ENCODE peak calls at places on chromosomes 13 and 19, in six cellular contexts. One of them, this sample, is unnamed.
A peak's percentile ranks its signal among the peaks of the same experiment; 100 is the strongest.

GRCh38 chr19:10110076-10110971 is 1.2 kb upstream of the P2RY11 start:
- DNase-seq in cardiac fibroblast: no peak
- DNase-seq in HS-5: no peak
- DNase-seq in activated naive CD4-positive, alpha-beta T cell treated with anti-CD3 and anti-CD28 coated beads, Interleukin-2, amount 50 U/mL, for 16 hours: no peak
- DNase-seq in stimulated activated CD4-positive, alpha-beta T cell treated with anti-CD3 and anti-CD28 coated beads, Interleukin-4, amount 100 ng/mL, for 4 hours: no peak
- DNase-seq in mammary epithelial cell: no peak
- DNase-seq in this sample: no peak

GRCh38 chr13:65977525-65977924 is 1252.6 kb downstream of the PCDH9 start:
- DNase-seq in HS-5: no peak
- DNase-seq in stimulated activated CD4-positive, alpha-beta T cell treated with anti-CD3 and anti-CD28 coated beads, Interleukin-4, amount 100 ng/mL, for 4 hours: no peak
- DNase-seq in cardiac fibroblast: no peak
- DNase-seq in mammary epithelial cell: no peak
- DNase-seq in activated naive CD4-positive, alpha-beta T cell treated with anti-CD3 and anti-CD28 coated beads, Interleukin-2, amount 50 U/mL, for 16 hours: no peak
- DNase-seq in this sample: no peak

GRCh38 chr13:70755411-70755810 is 647.2 kb upstream of the KLHL1 start:
- DNase-seq in stimulated activated CD4-positive, alpha-beta T cell treated with anti-CD3 and anti-CD28 coated beads, Interleukin-4, amount 100 ng/mL, for 4 hours: no peak
- DNase-seq in HS-5: no peak
- DNase-seq in mammary epithelial cell: no peak
- DNase-seq in activated naive CD4-positive, alpha-beta T cell treated with anti-CD3 and anti-CD28 coated beads, Interleukin-2, amount 50 U/mL, for 16 hours: no peak
- DNase-seq in cardiac fibroblast: no peak
- DNase-seq in this sample: no peak

GRCh38 chr19:47447470-47448359 is 24.0 kb downstream of the SLC8A2 start:
- DNase-seq in HS-5: no peak
- DNase-seq in mammary epithelial cell: peak; percentile 49
- DNase-seq in stimulated activated CD4-positive, alpha-beta T cell treated with anti-CD3 and anti-CD28 coated beads, Interleukin-4, amount 100 ng/mL, for 4 hours: peak; percentile 42
- DNase-seq in cardiac fibroblast: peak; percentile 43
- DNase-seq in activated naive CD4-positive, alpha-beta T cell treated with anti-CD3 and anti-CD28 coated beads, Interleukin-2, amount 50 U/mL, for 16 hours: peak; percentile 66
- DNase-seq in this sample: no peak

GRCh38 chr13:51800456-51800855 is 3.5 kb downstream of the DHRS12 start:
- DNase-seq in stimulated activated CD4-positive, alpha-beta T cell treated with anti-CD3 and anti-CD28 coated beads, Interleukin-4, amount 100 ng/mL, for 4 hours: no peak
- DNase-seq in HS-5: no peak
- DNase-seq in cardiac fibroblast: no peak
- DNase-seq in mammary epithelial cell: no peak
- DNase-seq in activated naive CD4-positive, alpha-beta T cell treated with anti-CD3 and anti-CD28 coated beads, Interleukin-2, amount 50 U/mL, for 16 hours: no peak
- DNase-seq in this sample: no peak

GRCh38 chr19:4067396-4068057 is 828 bp upstream of the ZBTB7A start:
- DNase-seq in stimulated activated CD4-positive, alpha-beta T cell treated with anti-CD3 and anti-CD28 coated beads, Interleukin-4, amount 100 ng/mL, for 4 hours: no peak
- DNase-seq in HS-5: no peak
- DNase-seq in cardiac fibroblast: no peak
- DNase-seq in mammary epithelial cell: no peak
- DNase-seq in activated naive CD4-positive, alpha-beta T cell treated with anti-CD3 and anti-CD28 coated beads, Interleukin-2, amount 50 U/mL, for 16 hours: no peak
- DNase-seq in this sample: no peak

GRCh38 chr13:107882708-107883560 is 332.4 kb downstream of the LIG4 start:
- DNase-seq in stimulated activated CD4-positive, alpha-beta T cell treated with anti-CD3 and anti-CD28 coated beads, Interleukin-4, amount 100 ng/mL, for 4 hours: no peak
- DNase-seq in mammary epithelial cell: no peak
- DNase-seq in HS-5: no peak
- DNase-seq in cardiac fibroblast: no peak
- DNase-seq in activated naive CD4-positive, alpha-beta T cell treated with anti-CD3 and anti-CD28 coated beads, Interleukin-2, amount 50 U/mL, for 16 hours: no peak
- DNase-seq in this sample: no peak

GRCh38 chr13:41107104-41107571 is 25.5 kb downstream of the KBTBD6 start:
- DNase-seq in stimulated activated CD4-positive, alpha-beta T cell treated with anti-CD3 and anti-CD28 coated beads, Interleukin-4, amount 100 ng/mL, for 4 hours: no peak
- DNase-seq in cardiac fibroblast: no peak
- DNase-seq in HS-5: no peak
- DNase-seq in mammary epithelial cell: no peak
- DNase-seq in activated naive CD4-positive, alpha-beta T cell treated with anti-CD3 and anti-CD28 coated beads, Interleukin-2, amount 50 U/mL, for 16 hours: no peak
- DNase-seq in this sample: no peak

GRCh38 chr13:111460548-111461444 is 140.4 kb downstream of the TEX29 start:
- DNase-seq in mammary epithelial cell: peak; percentile 19
- DNase-seq in cardiac fibroblast: peak; percentile 43
- DNase-seq in stimulated activated CD4-positive, alpha-beta T cell treated with anti-CD3 and anti-CD28 coated beads, Interleukin-4, amount 100 ng/mL, for 4 hours: no peak
- DNase-seq in activated naive CD4-positive, alpha-beta T cell treated with anti-CD3 and anti-CD28 coated beads, Interleukin-2, amount 50 U/mL, for 16 hours: no peak
- DNase-seq in HS-5: no peak
- DNase-seq in this sample: no peak

GRCh38 chr13:30968734-30969335 is 36.4 kb downstream of the TEX26 start:
- DNase-seq in HS-5: no peak
- DNase-seq in mammary epithelial cell: peak; percentile 15
- DNase-seq in cardiac fibroblast: peak; percentile 69
- DNase-seq in stimulated activated CD4-positive, alpha-beta T cell treated with anti-CD3 and anti-CD28 coated beads, Interleukin-4, amount 100 ng/mL, for 4 hours: no peak
- DNase-seq in activated naive CD4-positive, alpha-beta T cell treated with anti-CD3 and anti-CD28 coated beads, Interleukin-2, amount 50 U/mL, for 16 hours: no peak
- DNase-seq in this sample: peak; percentile 15

GRCh38 chr13:44420376-44421220 is 47.0 kb downstream of the SERP2 start:
- DNase-seq in activated naive CD4-positive, alpha-beta T cell treated with anti-CD3 and anti-CD28 coated beads, Interleukin-2, amount 50 U/mL, for 16 hours: no peak
- DNase-seq in stimulated activated CD4-positive, alpha-beta T cell treated with anti-CD3 and anti-CD28 coated beads, Interleukin-4, amount 100 ng/mL, for 4 hours: no peak
- DNase-seq in HS-5: no peak
- DNase-seq in cardiac fibroblast: no peak
- DNase-seq in mammary epithelial cell: no peak
- DNase-seq in this sample: no peak

GRCh38 chr13:75789451-75790197 is 153.5 kb downstream of the LMO7 start:
- DNase-seq in mammary epithelial cell: no peak
- DNase-seq in cardiac fibroblast: peak; percentile 21
- DNase-seq in activated naive CD4-positive, alpha-beta T cell treated with anti-CD3 and anti-CD28 coated beads, Interleukin-2, amount 50 U/mL, for 16 hours: no peak
- DNase-seq in HS-5: no peak
- DNase-seq in stimulated activated CD4-positive, alpha-beta T cell treated with anti-CD3 and anti-CD28 coated beads, Interleukin-4, amount 100 ng/mL, for 4 hours: no peak
- DNase-seq in this sample: no peak

GRCh38 chr19:371501-372160 is 27.0 kb upstream of the MIER2 start:
- DNase-seq in cardiac fibroblast: no peak
- DNase-seq in activated naive CD4-positive, alpha-beta T cell treated with anti-CD3 and anti-CD28 coated beads, Interleukin-2, amount 50 U/mL, for 16 hours: no peak
- DNase-seq in HS-5: no peak
- DNase-seq in stimulated activated CD4-positive, alpha-beta T cell treated with anti-CD3 and anti-CD28 coated beads, Interleukin-4, amount 100 ng/mL, for 4 hours: no peak
- DNase-seq in mammary epithelial cell: no peak
- DNase-seq in this sample: no peak

GRCh38 chr13:104984296-104984818 is 1551.1 kb downstream of the EFNB2 start:
- DNase-seq in HS-5: no peak
- DNase-seq in activated naive CD4-positive, alpha-beta T cell treated with anti-CD3 and anti-CD28 coated beads, Interleukin-2, amount 50 U/mL, for 16 hours: peak; percentile 15
- DNase-seq in mammary epithelial cell: peak; percentile 4
- DNase-seq in cardiac fibroblast: peak; percentile 57
- DNase-seq in stimulated activated CD4-positive, alpha-beta T cell treated with anti-CD3 and anti-CD28 coated beads, Interleukin-4, amount 100 ng/mL, for 4 hours: no peak
- DNase-seq in this sample: peak; percentile 38

GRCh38 chr13:51807041-51807440 is 3.1 kb upstream of the DHRS12 start:
- DNase-seq in HS-5: no peak
- DNase-seq in mammary epithelial cell: no peak
- DNase-seq in stimulated activated CD4-positive, alpha-beta T cell treated with anti-CD3 and anti-CD28 coated beads, Interleukin-4, amount 100 ng/mL, for 4 hours: no peak
- DNase-seq in cardiac fibroblast: no peak
- DNase-seq in activated naive CD4-positive, alpha-beta T cell treated with anti-CD3 and anti-CD28 coated beads, Interleukin-2, amount 50 U/mL, for 16 hours: no peak
- DNase-seq in this sample: no peak

GRCh38 chr19:48992571-48993174 is 436 bp downstream of the GYS1 start:
- DNase-seq in activated naive CD4-positive, alpha-beta T cell treated with anti-CD3 and anti-CD28 coated beads, Interleukin-2, amount 50 U/mL, for 16 hours: no peak
- DNase-seq in stimulated activated CD4-positive, alpha-beta T cell treated with anti-CD3 and anti-CD28 coated beads, Interleukin-4, amount 100 ng/mL, for 4 hours: no peak
- DNase-seq in HS-5: no peak
- DNase-seq in mammary epithelial cell: no peak
- DNase-seq in cardiac fibroblast: no peak
- DNase-seq in this sample: no peak

GRCh38 chr19:18007939-18008673 is at the start of gene ARRDC2:
- DNase-seq in stimulated activated CD4-positive, alpha-beta T cell treated with anti-CD3 and anti-CD28 coated beads, Interleukin-4, amount 100 ng/mL, for 4 hours: peak; percentile 88
- DNase-seq in cardiac fibroblast: peak; percentile 95
- DNase-seq in HS-5: peak; percentile 64
- DNase-seq in activated naive CD4-positive, alpha-beta T cell treated with anti-CD3 and anti-CD28 coated beads, Interleukin-2, amount 50 U/mL, for 16 hours: peak; percentile 89
- DNase-seq in mammary epithelial cell: peak; percentile 84
- DNase-seq in this sample: peak; percentile 51

GRCh38 chr19:49243726-49244125 is 81.3 kb downstream of the SLC6A16 start:
- DNase-seq in stimulated activated CD4-positive, alpha-beta T cell treated with anti-CD3 and anti-CD28 coated beads, Interleukin-4, amount 100 ng/mL, for 4 hours: no peak
- DNase-seq in cardiac fibroblast: no peak
- DNase-seq in activated naive CD4-positive, alpha-beta T cell treated with anti-CD3 and anti-CD28 coated beads, Interleukin-2, amount 50 U/mL, for 16 hours: no peak
- DNase-seq in mammary epithelial cell: no peak
- DNase-seq in HS-5: no peak
- DNase-seq in this sample: no peak

GRCh38 chr13:43908156-43909126 is 28.7 kb downstream of the LACC1 start:
- DNase-seq in activated naive CD4-positive, alpha-beta T cell treated with anti-CD3 and anti-CD28 coated beads, Interleukin-2, amount 50 U/mL, for 16 hours: no peak
- DNase-seq in stimulated activated CD4-positive, alpha-beta T cell treated with anti-CD3 and anti-CD28 coated beads, Interleukin-4, amount 100 ng/mL, for 4 hours: no peak
- DNase-seq in mammary epithelial cell: peak; percentile 61
- DNase-seq in HS-5: peak; percentile 39
- DNase-seq in cardiac fibroblast: peak; percentile 72
- DNase-seq in this sample: peak; percentile 61

GRCh38 chr13:20272104-20272503 is 40.0 kb upstream of the GJB6 start:
- DNase-seq in stimulated activated CD4-positive, alpha-beta T cell treated with anti-CD3 and anti-CD28 coated beads, Interleukin-4, amount 100 ng/mL, for 4 hours: no peak
- DNase-seq in HS-5: no peak
- DNase-seq in cardiac fibroblast: no peak
- DNase-seq in activated naive CD4-positive, alpha-beta T cell treated with anti-CD3 and anti-CD28 coated beads, Interleukin-2, amount 50 U/mL, for 16 hours: no peak
- DNase-seq in mammary epithelial cell: no peak
- DNase-seq in this sample: no peak

GRCh38 chr19:50624949-50625600 is 14.6 kb downstream of the SYT3 start:
- DNase-seq in activated naive CD4-positive, alpha-beta T cell treated with anti-CD3 and anti-CD28 coated beads, Interleukin-2, amount 50 U/mL, for 16 hours: no peak
- DNase-seq in cardiac fibroblast: no peak
- DNase-seq in stimulated activated CD4-positive, alpha-beta T cell treated with anti-CD3 and anti-CD28 coated beads, Interleukin-4, amount 100 ng/mL, for 4 hours: no peak
- DNase-seq in mammary epithelial cell: no peak
- DNase-seq in HS-5: no peak
- DNase-seq in this sample: no peak

GRCh38 chr13:90445179-90445578 is 902.3 kb upstream of the MIR17HG start:
- DNase-seq in stimulated activated CD4-positive, alpha-beta T cell treated with anti-CD3 and anti-CD28 coated beads, Interleukin-4, amount 100 ng/mL, for 4 hours: no peak
- DNase-seq in cardiac fibroblast: peak; percentile 97
- DNase-seq in HS-5: peak; percentile 60
- DNase-seq in activated naive CD4-positive, alpha-beta T cell treated with anti-CD3 and anti-CD28 coated beads, Interleukin-2, amount 50 U/mL, for 16 hours: no peak
- DNase-seq in mammary epithelial cell: peak; percentile 80
- DNase-seq in this sample: peak; percentile 90

GRCh38 chr13:90770334-90770733 is 577.2 kb upstream of the MIR17HG start:
- DNase-seq in activated naive CD4-positive, alpha-beta T cell treated with anti-CD3 and anti-CD28 coated beads, Interleukin-2, amount 50 U/mL, for 16 hours: no peak
- DNase-seq in cardiac fibroblast: no peak
- DNase-seq in mammary epithelial cell: no peak
- DNase-seq in stimulated activated CD4-positive, alpha-beta T cell treated with anti-CD3 and anti-CD28 coated beads, Interleukin-4, amount 100 ng/mL, for 4 hours: no peak
- DNase-seq in HS-5: no peak
- DNase-seq in this sample: no peak

GRCh38 chr13:93244918-93245280 is 18.3 kb downstream of the GPC6 start:
- DNase-seq in HS-5: no peak
- DNase-seq in stimulated activated CD4-positive, alpha-beta T cell treated with anti-CD3 and anti-CD28 coated beads, Interleukin-4, amount 100 ng/mL, for 4 hours: no peak
- DNase-seq in cardiac fibroblast: peak; percentile 55
- DNase-seq in activated naive CD4-positive, alpha-beta T cell treated with anti-CD3 and anti-CD28 coated beads, Interleukin-2, amount 50 U/mL, for 16 hours: no peak
- DNase-seq in mammary epithelial cell: peak; percentile 75
- DNase-seq in this sample: no peak

GRCh38 chr19:52923782-52924593 is 760 bp upstream of the ZNF888 start:
- DNase-seq in mammary epithelial cell: peak; percentile 41
- DNase-seq in stimulated activated CD4-positive, alpha-beta T cell treated with anti-CD3 and anti-CD28 coated beads, Interleukin-4, amount 100 ng/mL, for 4 hours: no peak
- DNase-seq in HS-5: no peak
- DNase-seq in cardiac fibroblast: peak; percentile 14
- DNase-seq in activated naive CD4-positive, alpha-beta T cell treated with anti-CD3 and anti-CD28 coated beads, Interleukin-2, amount 50 U/mL, for 16 hours: no peak
- DNase-seq in this sample: no peak

GRCh38 chr13:39036212-39036611 is 1.7 kb downstream of the PROSER1 start:
- DNase-seq in mammary epithelial cell: peak; percentile 37
- DNase-seq in activated naive CD4-positive, alpha-beta T cell treated with anti-CD3 and anti-CD28 coated beads, Interleukin-2, amount 50 U/mL, for 16 hours: peak; percentile 13
- DNase-seq in HS-5: no peak
- DNase-seq in stimulated activated CD4-positive, alpha-beta T cell treated with anti-CD3 and anti-CD28 coated beads, Interleukin-4, amount 100 ng/mL, for 4 hours: peak; percentile 6
- DNase-seq in cardiac fibroblast: peak; percentile 29
- DNase-seq in this sample: no peak

GRCh38 chr19:31312004-31312403 is 37.2 kb downstream of the TSHZ3 start:
- DNase-seq in activated naive CD4-positive, alpha-beta T cell treated with anti-CD3 and anti-CD28 coated beads, Interleukin-2, amount 50 U/mL, for 16 hours: peak; percentile 22
- DNase-seq in HS-5: peak; percentile 15
- DNase-seq in stimulated activated CD4-positive, alpha-beta T cell treated with anti-CD3 and anti-CD28 coated beads, Interleukin-4, amount 100 ng/mL, for 4 hours: peak; percentile 47
- DNase-seq in cardiac fibroblast: peak; percentile 88
- DNase-seq in mammary epithelial cell: peak; percentile 29
- DNase-seq in this sample: peak; percentile 81

GRCh38 chr19:1856345-1856697 is 7.1 kb downstream of the KLF16 start:
- DNase-seq in stimulated activated CD4-positive, alpha-beta T cell treated with anti-CD3 and anti-CD28 coated beads, Interleukin-4, amount 100 ng/mL, for 4 hours: no peak
- DNase-seq in activated naive CD4-positive, alpha-beta T cell treated with anti-CD3 and anti-CD28 coated beads, Interleukin-2, amount 50 U/mL, for 16 hours: no peak
- DNase-seq in mammary epithelial cell: no peak
- DNase-seq in HS-5: no peak
- DNase-seq in cardiac fibroblast: no peak
- DNase-seq in this sample: no peak

This sample was measured in non-pigmented ciliary epithelial cell.